ENCODE peak calls at places on chromosomes 3 and 15, in seven cellular contexts. One of them, this sample, is unnamed.

GRCh38 chr3:167008765-167009164 is 371.3 kb downstream of the ZBBX start:
- DNase-seq in RWPE1: no peak
- DNase-seq in iPS DF 6.9: no peak
- DNase-seq in upper lobe of right lung: no peak
- DNase-seq in PC-3: no peak
- DNase-seq in HL-60: no peak
- DNase-seq in CD8-positive, alpha-beta memory T cell: no peak
- DNase-seq in this sample: no peak

GRCh38 chr3:159829056-159829995 is 159.3 kb upstream of the IL12A start:
- DNase-seq in upper lobe of right lung: no peak
- DNase-seq in iPS DF 6.9: no peak
- DNase-seq in CD8-positive, alpha-beta memory T cell: no peak
- DNase-seq in RWPE1: peak
- DNase-seq in HL-60: peak
- DNase-seq in PC-3: peak
- DNase-seq in this sample: peak

GRCh38 chr15:69034352-69034751 is 19.9 kb downstream of the NOX5 start:
- DNase-seq in HL-60: no peak
- DNase-seq in upper lobe of right lung: no peak
- DNase-seq in iPS DF 6.9: no peak
- DNase-seq in CD8-positive, alpha-beta memory T cell: no peak
- DNase-seq in RWPE1: peak
- DNase-seq in PC-3: peak
- DNase-seq in this sample: no peak

GRCh38 chr3:52531636-52532516 is 1.8 kb downstream of the NT5DC2 start:
- DNase-seq in HL-60: no peak
- DNase-seq in PC-3: no peak
- DNase-seq in upper lobe of right lung: peak
- DNase-seq in iPS DF 6.9: no peak
- DNase-seq in CD8-positive, alpha-beta memory T cell: no peak
- DNase-seq in RWPE1: no peak
- DNase-seq in this sample: no peak

GRCh38 chr3:175146258-175146657 is 287.1 kb downstream of the NAALADL2 start:
- DNase-seq in upper lobe of right lung: no peak
- DNase-seq in iPS DF 6.9: no peak
- DNase-seq in PC-3: peak
- DNase-seq in RWPE1: no peak
- DNase-seq in HL-60: no peak
- DNase-seq in CD8-positive, alpha-beta memory T cell: no peak
- DNase-seq in this sample: no peak

GRCh38 chr3:171362575-171362974 is 97.6 kb downstream of the TNIK start:
- DNase-seq in HL-60: no peak
- DNase-seq in PC-3: no peak
- DNase-seq in RWPE1: no peak
- DNase-seq in iPS DF 6.9: no peak
- DNase-seq in upper lobe of right lung: no peak
- DNase-seq in CD8-positive, alpha-beta memory T cell: no peak
- DNase-seq in this sample: no peak

GRCh38 chr3:13016083-13016725 is 57.0 kb downstream of the IQSEC1 start:
- DNase-seq in HL-60: peak
- DNase-seq in CD8-positive, alpha-beta memory T cell: peak
- DNase-seq in upper lobe of right lung: peak
- DNase-seq in PC-3: no peak
- DNase-seq in iPS DF 6.9: no peak
- DNase-seq in RWPE1: no peak
- DNase-seq in this sample: peak

GRCh38 chr3:28949580-28949979 is 331.3 kb upstream of the RBMS3 start:
- DNase-seq in iPS DF 6.9: no peak
- DNase-seq in upper lobe of right lung: no peak
- DNase-seq in RWPE1: no peak
- DNase-seq in PC-3: peak
- DNase-seq in HL-60: no peak
- DNase-seq in CD8-positive, alpha-beta memory T cell: no peak
- DNase-seq in this sample: no peak

GRCh38 chr3:56693750-56694149 is 10.7 kb upstream of the TASOR start:
- DNase-seq in HL-60: peak
- DNase-seq in iPS DF 6.9: no peak
- DNase-seq in RWPE1: no peak
- DNase-seq in CD8-positive, alpha-beta memory T cell: no peak
- DNase-seq in upper lobe of right lung: no peak
- DNase-seq in PC-3: no peak
- DNase-seq in this sample: peak

GRCh38 chr3:69738859-69739203 is 433 bp upstream of the MITF start:
- DNase-seq in CD8-positive, alpha-beta memory T cell: no peak
- DNase-seq in HL-60: no peak
- DNase-seq in PC-3: peak
- DNase-seq in RWPE1: no peak
- DNase-seq in iPS DF 6.9: no peak
- DNase-seq in upper lobe of right lung: no peak
- DNase-seq in this sample: no peak

GRCh38 chr15:71599404-71600225 is 210.7 kb upstream of the NR2E3 start:
- DNase-seq in RWPE1: no peak
- DNase-seq in iPS DF 6.9: no peak
- DNase-seq in PC-3: no peak
- DNase-seq in CD8-positive, alpha-beta memory T cell: no peak
- DNase-seq in HL-60: no peak
- DNase-seq in upper lobe of right lung: no peak
- DNase-seq in this sample: peak

GRCh38 chr15:64561997-64562396 is 101.6 kb downstream of the ZNF609 start:
- DNase-seq in RWPE1: no peak
- DNase-seq in CD8-positive, alpha-beta memory T cell: no peak
- DNase-seq in upper lobe of right lung: no peak
- DNase-seq in HL-60: no peak
- DNase-seq in iPS DF 6.9: no peak
- DNase-seq in PC-3: no peak
- DNase-seq in this sample: no peak

GRCh38 chr15:69081310-69082004 is 67.0 kb downstream of the NOX5 start:
- DNase-seq in upper lobe of right lung: no peak
- DNase-seq in CD8-positive, alpha-beta memory T cell: no peak
- DNase-seq in iPS DF 6.9: no peak
- DNase-seq in RWPE1: no peak
- DNase-seq in HL-60: no peak
- DNase-seq in PC-3: no peak
- DNase-seq in this sample: no peak

GRCh38 chr15:31471731-31472430 is 145.2 kb downstream of the KLF13 start:
- DNase-seq in RWPE1: no peak
- DNase-seq in PC-3: peak
- DNase-seq in upper lobe of right lung: no peak
- DNase-seq in HL-60: no peak
- DNase-seq in CD8-positive, alpha-beta memory T cell: no peak
- DNase-seq in iPS DF 6.9: no peak
- DNase-seq in this sample: no peak

GRCh38 chr3:134496481-134497071 is 10.7 kb downstream of the CEP63 start:
- DNase-seq in iPS DF 6.9: no peak
- DNase-seq in upper lobe of right lung: no peak
- DNase-seq in PC-3: no peak
- DNase-seq in CD8-positive, alpha-beta memory T cell: no peak
- DNase-seq in HL-60: no peak
- DNase-seq in RWPE1: no peak
- DNase-seq in this sample: no peak

GRCh38 chr3:18098960-18099587 is 326.1 kb downstream of the SATB1 start:
- DNase-seq in HL-60: no peak
- DNase-seq in upper lobe of right lung: no peak
- DNase-seq in RWPE1: peak
- DNase-seq in iPS DF 6.9: no peak
- DNase-seq in PC-3: peak
- DNase-seq in CD8-positive, alpha-beta memory T cell: no peak
- DNase-seq in this sample: no peak

GRCh38 chr15:82127581-82127980 is 81.8 kb upstream of the MEX3B start:
- DNase-seq in upper lobe of right lung: no peak
- DNase-seq in HL-60: no peak
- DNase-seq in RWPE1: no peak
- DNase-seq in PC-3: no peak
- DNase-seq in iPS DF 6.9: no peak
- DNase-seq in CD8-positive, alpha-beta memory T cell: no peak
- DNase-seq in this sample: no peak

GRCh38 chr15:82129769-82130168 is 84.0 kb upstream of the MEX3B start:
- DNase-seq in PC-3: peak
- DNase-seq in HL-60: no peak
- DNase-seq in upper lobe of right lung: no peak
- DNase-seq in iPS DF 6.9: no peak
- DNase-seq in RWPE1: no peak
- DNase-seq in CD8-positive, alpha-beta memory T cell: no peak
- DNase-seq in this sample: no peak

GRCh38 chr15:82129144-82129692 is 83.4 kb upstream of the MEX3B start:
- DNase-seq in PC-3: no peak
- DNase-seq in RWPE1: no peak
- DNase-seq in CD8-positive, alpha-beta memory T cell: no peak
- DNase-seq in iPS DF 6.9: no peak
- DNase-seq in upper lobe of right lung: no peak
- DNase-seq in HL-60: no peak
- DNase-seq in this sample: no peak

GRCh38 chr15:82126346-82126745 is 80.5 kb upstream of the MEX3B start:
- DNase-seq in upper lobe of right lung: no peak
- DNase-seq in PC-3: no peak
- DNase-seq in CD8-positive, alpha-beta memory T cell: no peak
- DNase-seq in RWPE1: no peak
- DNase-seq in HL-60: no peak
- DNase-seq in iPS DF 6.9: no peak
- DNase-seq in this sample: no peak

DNA sequence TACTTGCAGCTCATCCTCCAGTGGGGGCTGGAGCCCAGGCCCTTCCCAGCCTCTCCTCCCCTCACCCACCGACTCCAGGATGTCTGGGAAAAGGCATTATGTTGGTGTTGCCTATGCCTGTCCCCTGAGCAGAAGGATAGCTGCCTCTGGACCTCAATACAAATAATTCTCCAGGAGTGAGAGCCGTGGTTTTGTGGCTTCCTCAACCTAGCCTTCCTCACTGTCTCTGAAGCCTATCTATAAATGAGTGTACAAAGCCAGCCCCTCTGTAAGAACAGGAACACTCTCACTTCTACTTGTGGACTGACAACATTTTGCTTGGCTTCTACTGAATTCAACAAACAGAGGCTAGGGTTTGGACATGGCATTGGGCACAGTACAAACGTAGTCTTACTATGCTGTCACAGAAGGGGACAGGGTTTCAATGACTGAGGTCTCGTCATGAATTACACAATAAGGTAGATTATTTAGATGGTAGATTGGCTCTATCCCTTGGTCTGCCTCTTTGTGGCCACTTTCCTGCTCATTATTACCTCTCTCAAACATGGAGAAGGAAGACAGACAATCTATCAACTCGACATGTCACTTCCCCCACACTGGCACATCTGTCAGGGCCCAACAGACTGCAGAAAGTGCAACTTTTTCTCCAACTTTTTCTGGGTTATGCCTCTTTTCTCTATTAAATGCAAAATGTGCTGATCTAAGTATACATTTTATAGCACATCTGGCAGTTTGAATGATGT is 82.8 kb upstream of the MEX3B start:
- DNase-seq in RWPE1: no peak
- DNase-seq in PC-3: no peak
- DNase-seq in upper lobe of right lung: no peak
- DNase-seq in CD8-positive, alpha-beta memory T cell: no peak
- DNase-seq in HL-60: peak
- DNase-seq in iPS DF 6.9: no peak
- DNase-seq in this sample: no peak
- H3K27ac ChIP-seq in RWPE1: no peak
- H3K27ac ChIP-seq in PC-3: no peak
- H3K27ac ChIP-seq in upper lobe of right lung: no peak
- H3K27ac ChIP-seq in CD8-positive, alpha-beta memory T cell: no peak
- H3K27ac ChIP-seq in HL-60: no peak
- H3K27ac ChIP-seq in iPS DF 6.9: no peak
- H3K27ac ChIP-seq in this sample: no peak

DNA sequence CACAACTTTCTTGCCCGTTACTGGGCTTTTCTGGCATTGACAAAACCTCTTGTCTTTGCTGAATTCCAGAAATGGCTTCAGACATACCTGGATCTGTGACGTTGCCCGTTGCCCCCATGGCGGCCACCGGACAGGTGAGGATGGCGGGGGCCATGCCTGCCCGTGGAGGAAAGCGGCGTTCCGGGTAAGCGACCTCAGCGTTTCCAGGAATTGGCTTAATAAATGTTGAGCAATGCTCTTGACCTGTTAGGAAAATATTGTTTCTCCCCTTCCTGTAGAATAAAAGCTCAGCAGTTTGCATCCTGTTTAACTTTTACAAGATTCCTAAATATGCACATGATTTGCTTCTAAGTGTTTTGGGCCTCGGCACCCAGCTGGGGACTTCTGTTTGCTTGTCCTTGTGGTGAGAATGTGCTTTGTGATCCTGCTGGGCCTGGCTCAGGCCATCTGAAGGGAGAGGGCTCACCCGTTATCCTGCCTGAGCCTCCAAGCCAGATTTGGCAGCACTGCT is 46.7 kb downstream of the ARNT2 start:
- DNase-seq in iPS DF 6.9: no peak
- DNase-seq in upper lobe of right lung: peak
- DNase-seq in HL-60: no peak
- DNase-seq in CD8-positive, alpha-beta memory T cell: no peak
- DNase-seq in PC-3: no peak
- DNase-seq in RWPE1: no peak
- DNase-seq in this sample: no peak
- H3K27ac ChIP-seq in iPS DF 6.9: no peak
- H3K27ac ChIP-seq in upper lobe of right lung: no peak
- H3K27ac ChIP-seq in HL-60: no peak
- H3K27ac ChIP-seq in CD8-positive, alpha-beta memory T cell: no peak
- H3K27ac ChIP-seq in PC-3: no peak
- H3K27ac ChIP-seq in RWPE1: no peak
- H3K27ac ChIP-seq in this sample: no peak

DNA sequence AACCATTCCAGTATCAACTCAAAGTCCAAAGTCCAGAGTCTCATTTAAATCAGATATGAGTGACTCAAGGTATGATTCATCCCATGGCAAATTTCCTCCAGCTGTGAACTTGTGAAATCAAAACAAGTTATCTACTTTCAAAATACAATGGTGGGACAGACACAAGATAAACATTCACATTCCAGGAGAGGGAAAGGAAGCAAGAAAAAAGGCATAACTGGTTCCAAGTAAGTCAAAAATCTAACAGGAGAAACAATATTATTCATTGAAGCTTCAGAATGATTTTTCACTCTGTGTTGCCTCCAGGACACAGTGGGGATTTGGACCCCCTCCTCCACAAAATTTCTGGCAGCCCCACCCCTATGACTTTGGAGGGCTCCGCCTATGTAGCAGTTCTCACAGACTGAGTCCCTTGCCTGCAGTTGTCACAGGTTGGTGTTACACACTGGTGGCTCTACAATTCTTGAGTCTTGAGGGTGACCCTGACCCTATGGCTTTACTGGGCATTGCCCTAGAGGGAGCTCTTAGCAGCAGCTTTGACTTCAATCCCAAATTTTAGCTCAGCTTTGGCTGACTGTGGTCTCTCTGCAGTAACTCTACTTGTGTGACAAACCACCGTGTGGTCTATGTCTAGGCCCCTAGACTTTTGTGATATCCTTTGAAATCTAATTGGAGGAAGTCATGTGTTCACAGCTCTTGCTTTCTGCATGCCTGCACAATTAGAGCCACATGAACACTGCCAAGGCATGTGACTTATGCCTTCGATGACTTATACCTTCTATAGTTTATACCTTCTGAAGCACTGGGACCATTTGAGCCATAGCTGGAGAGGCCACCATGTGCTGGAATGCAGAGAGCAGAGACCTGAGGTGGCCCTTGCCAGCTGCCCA is 644.2 kb downstream of the GRM7 start:
- DNase-seq in HL-60: no peak
- DNase-seq in PC-3: peak
- DNase-seq in CD8-positive, alpha-beta memory T cell: no peak
- DNase-seq in upper lobe of right lung: no peak
- DNase-seq in RWPE1: peak
- DNase-seq in iPS DF 6.9: no peak
- DNase-seq in this sample: no peak
- H3K27ac ChIP-seq in HL-60: no peak
- H3K27ac ChIP-seq in PC-3: peak
- H3K27ac ChIP-seq in CD8-positive, alpha-beta memory T cell: no peak
- H3K27ac ChIP-seq in upper lobe of right lung: peak
- H3K27ac ChIP-seq in RWPE1: peak
- H3K27ac ChIP-seq in iPS DF 6.9: no peak
- H3K27ac ChIP-seq in this sample: peak

GRCh38 chr3:181921220-181921619 is 209.5 kb downstream of the SOX2 start:
- DNase-seq in upper lobe of right lung: no peak
- DNase-seq in RWPE1: no peak
- DNase-seq in CD8-positive, alpha-beta memory T cell: no peak
- DNase-seq in PC-3: no peak
- DNase-seq in iPS DF 6.9: no peak
- DNase-seq in HL-60: no peak
- DNase-seq in this sample: no peak
- H3K27ac ChIP-seq in upper lobe of right lung: no peak
- H3K27ac ChIP-seq in RWPE1: no peak
- H3K27ac ChIP-seq in CD8-positive, alpha-beta memory T cell: no peak
- H3K27ac ChIP-seq in PC-3: no peak
- H3K27ac ChIP-seq in iPS DF 6.9: no peak
- H3K27ac ChIP-seq in HL-60: no peak
- H3K27ac ChIP-seq in this sample: no peak